ENCODE peak calls at places on chromosomes 4 and X, in ten cellular contexts. Q is transverse colon, O is breast epithelium, Y is body of pancreas, Z is thyroid gland, K is suprapubic skin, E is lower leg skin, F is endothelial cell of umbilical vein, S is IMR-90, A is heart left ventricle. B is an unnamed sample.

GRCh38 chr4:155353923-155354540 is 22.7 kb downstream of the MAP9 start:
- DNase-seq in S (peak), Q (peak), Z (peak), Y (peak), F (peak), O (no peak), E (no peak), A (peak), K (no peak), B (peak)

GRCh38 chrX:45711231-45711630 is 510.6 kb upstream of the DIPK2B start:
- DNase-seq in F (peak), O (no peak), Z (no peak), Y (no peak), E (no peak), S (peak), K (no peak), Q (no peak), A (no peak), B (no peak)

GRCh38 chr4:187357861-187358260 is 634.2 kb upstream of the FAT1 start:
- DNase-seq in O (no peak), A (no peak), F (no peak), K (no peak), E (no peak), S (no peak), Z (no peak), Y (no peak), Q (no peak), B (no peak)

GRCh38 chr4:17265653-17266052 is 246.2 kb downstream of the QDPR start:
- DNase-seq in Y (no peak), K (no peak), E (no peak), F (no peak), Q (no peak), Z (no peak), A (no peak), S (no peak), O (no peak), B (no peak)

GRCh38 chr4:138037716-138038115 is 204.4 kb downstream of the SLC7A11 start:
- DNase-seq in Z (no peak), Y (no peak), Q (no peak), F (no peak), E (no peak), S (peak), O (no peak), K (no peak), A (no peak), B (no peak)

GRCh38 chr4:94489075-94489474 is 37.3 kb downstream of the PDLIM5 start:
- DNase-seq in Z (no peak), O (no peak), K (no peak), Y (no peak), Q (no peak), S (no peak), F (no peak), A (no peak), E (no peak), B (no peak)

GRCh38 chrX:14712096-14712495 is 160.8 kb downstream of the FANCB start:
- DNase-seq in K (no peak), A (no peak), S (no peak), Q (no peak), O (no peak), E (no peak), Y (no peak), Z (no peak), F (no peak), B (peak)

GRCh38 chr4:150119492-150119891 is 41.2 kb downstream of the DCLK2 start:
- DNase-seq in O (no peak), K (no peak), Y (no peak), S (peak), Q (no peak), E (no peak), F (peak), A (no peak), Z (no peak), B (no peak)

GRCh38 chrX:24131476-24131875 is 18.1 kb upstream of the ZFX start:
- DNase-seq in K (no peak), S (peak), A (no peak), F (no peak), Y (no peak), Z (no peak), E (no peak), Q (no peak), O (no peak), B (no peak)

GRCh38 chr4:74999714-75000309 is 66.9 kb downstream of the PARM1 start:
- DNase-seq in O (no peak), F (no peak), K (no peak), Z (no peak), A (no peak), S (no peak), Q (no peak), Y (no peak), E (no peak), B (no peak)

GRCh38 chr4:147731611-147732515 is at the start of gene ARHGAP10:
- DNase-seq in O (peak), Q (peak), K (peak), A (peak), F (peak), Z (peak), S (peak), Y (peak), E (peak), B (peak)

GRCh38 chr4:24067781-24068193 is 177.9 kb upstream of the PPARGC1A start:
- DNase-seq in Y (peak), Z (peak), Q (no peak), A (peak), O (peak), K (no peak), E (no peak), F (no peak), S (peak), B (no peak)

GRCh38 chr4:113635739-113636437 is 125.7 kb downstream of the CAMK2D start:
- DNase-seq in K (no peak), O (no peak), Q (no peak), F (no peak), A (peak), Z (no peak), S (peak), Y (no peak), E (no peak), B (no peak)

GRCh38 chr4:150080335-150080734 is 2.1 kb downstream of the DCLK2 start:
- DNase-seq in Q (no peak), O (no peak), Z (no peak), Y (no peak), A (no peak), E (no peak), S (peak), F (no peak), K (no peak), B (no peak)

GRCh38 chr4:38466401-38466800 is 197.6 kb upstream of the KLF3 start:
- DNase-seq in Y (no peak), Z (no peak), Q (no peak), E (no peak), O (no peak), A (no peak), S (no peak), F (no peak), K (no peak), B (no peak)

GRCh38 chr4:178306565-178306964 is 864.3 kb upstream of the AGA start:
- DNase-seq in K (no peak), E (no peak), A (no peak), Z (no peak), F (no peak), Y (no peak), Q (no peak), S (peak), O (no peak), B (no peak)
- H3K4me3 ChIP-seq in K (no peak), E (no peak), A (no peak), Z (no peak), F (no peak), Y (no peak), Q (no peak), S (no peak), O (no peak), B (no peak)

DNA sequence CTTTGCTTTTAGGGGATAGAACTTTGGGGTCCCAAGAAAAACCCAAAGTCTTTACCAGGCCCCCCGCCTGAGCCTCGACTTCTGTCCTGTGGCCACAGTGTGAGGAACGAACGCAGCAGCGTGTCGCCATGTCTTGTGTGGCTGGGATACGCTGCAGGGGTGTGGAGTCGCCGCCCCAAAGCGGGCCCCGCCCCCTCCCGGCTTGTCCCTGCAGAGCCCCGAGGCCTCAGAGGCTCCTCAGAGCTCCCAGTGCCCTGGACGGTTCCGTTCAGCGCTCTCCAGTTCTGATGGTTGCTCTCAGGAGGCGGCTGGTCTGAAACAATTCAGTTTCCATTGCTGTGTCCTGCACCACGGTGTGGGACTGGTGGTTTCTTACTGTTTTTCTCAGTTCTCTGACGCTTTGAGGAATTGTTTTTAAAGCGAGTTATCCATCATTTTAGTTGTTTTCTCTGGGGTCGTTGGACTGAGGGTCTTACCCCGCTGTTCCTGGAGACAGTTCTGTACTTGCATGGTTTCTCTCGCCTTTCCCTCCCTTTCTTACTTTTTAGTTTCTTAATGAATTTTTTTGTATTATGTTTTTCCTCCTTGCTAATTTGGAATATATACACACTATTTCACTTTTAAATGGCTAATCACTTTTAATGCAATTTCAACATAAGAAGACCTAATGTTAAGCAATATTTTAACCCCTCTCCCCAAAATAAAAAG is 1.6 kb upstream of the IDUA start:
- DNase-seq in E (peak), S (no peak), A (peak), Y (peak), Q (peak), K (no peak), F (peak), O (no peak), Z (peak), B (peak)
- TF ChIP-seq POLR2A in E (no peak), S (no peak), A (no peak), Y (peak), Q (peak), K (no peak), F (no peak), O (no peak), Z (peak), B (no peak)

GRCh38 chr4:182179751-182180150 is 63.5 kb upstream of the TENM3 start:
- DNase-seq in A (no peak), Q (no peak), S (no peak), Y (no peak), Z (no peak), F (no peak), K (no peak), E (no peak), O (no peak), B (no peak)

GRCh38 chr4:182174979-182175378 is 68.2 kb upstream of the TENM3 start:
- DNase-seq in Z (no peak), A (no peak), S (no peak), E (no peak), O (no peak), F (no peak), Q (no peak), Y (no peak), K (no peak), B (no peak)

GRCh38 chr4:182175788-182176519 is 67.2 kb upstream of the TENM3 start:
- DNase-seq in K (no peak), F (no peak), S (peak), O (no peak), E (no peak), A (no peak), Y (no peak), Z (no peak), Q (no peak), B (no peak)

GRCh38 chr4:182177166-182177565 is 66.0 kb upstream of the TENM3 start:
- DNase-seq in O (no peak), A (no peak), Y (no peak), F (no peak), Z (no peak), E (no peak), Q (no peak), K (no peak), S (no peak), B (no peak)

DNA sequence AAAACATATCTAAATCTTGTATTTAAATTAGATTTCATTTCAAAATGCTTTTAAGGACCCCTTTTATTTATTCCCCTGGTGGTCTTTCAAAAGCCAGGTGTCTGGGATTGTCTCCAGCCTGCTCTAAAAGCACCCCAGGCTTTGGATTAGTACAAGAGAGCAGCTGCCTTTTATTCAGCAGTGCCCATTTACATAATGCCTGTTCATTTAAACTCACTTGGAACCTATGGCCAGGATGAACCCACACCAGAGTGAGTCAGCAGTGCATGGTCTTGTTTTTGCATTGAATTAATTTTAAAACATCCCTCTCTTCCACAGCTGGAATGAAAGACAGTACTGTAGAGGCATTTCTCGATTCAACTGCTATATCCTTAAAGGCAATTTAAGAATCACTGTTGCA is 64.1 kb upstream of the TENM3 start:
- DNase-seq in F (no peak), O (no peak), S (peak), E (no peak), Z (no peak), Q (no peak), Y (no peak), K (no peak), A (no peak), B (no peak)
- H3K4me3 ChIP-seq in F (no peak), O (no peak), S (no peak), E (no peak), Z (no peak), Q (no peak), Y (no peak), K (no peak), A (no peak), B (no peak)

GRCh38 chr4:1686440-1687036 is 2.4 kb upstream of the FAM53A start:
- DNase-seq in Q (no peak), E (no peak), F (no peak), Y (no peak), Z (no peak), K (no peak), S (no peak), O (no peak), A (no peak), B (no peak)

GRCh38 chr4:1691737-1692373 is 7.7 kb upstream of the FAM53A start:
- DNase-seq in Z (no peak), S (no peak), O (no peak), Y (no peak), E (no peak), Q (no peak), F (no peak), K (no peak), A (no peak), B (no peak)

GRCh38 chr4:1693131-1693896 is 9.2 kb upstream of the FAM53A start:
- DNase-seq in K (peak), E (no peak), Y (peak), F (peak), Z (peak), A (peak), S (peak), O (peak), Q (peak), B (peak)

GRCh38 chr4:1685604-1686150 is 1.6 kb upstream of the FAM53A start:
- DNase-seq in F (no peak), Q (no peak), A (no peak), Z (no peak), K (no peak), Y (no peak), O (no peak), E (no peak), S (no peak), B (no peak)

DNA sequence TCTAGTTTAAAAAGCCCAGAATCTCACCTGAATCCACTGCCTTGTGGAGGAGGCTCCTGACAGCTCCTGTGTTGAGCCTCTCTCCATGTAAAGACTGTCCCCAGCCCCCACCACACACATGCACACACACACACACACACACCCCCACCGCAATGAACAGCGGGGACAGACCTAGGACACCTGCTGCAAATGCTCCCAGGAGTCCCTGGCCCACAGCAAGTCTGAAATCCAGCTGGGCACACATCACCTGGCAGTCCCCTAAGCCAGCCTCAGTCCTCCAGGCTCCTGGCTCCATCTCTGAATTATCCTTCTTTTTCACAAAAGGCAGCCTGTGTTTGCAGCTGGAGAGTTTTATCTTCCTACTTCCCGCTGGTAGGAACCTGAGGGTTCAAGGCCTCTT is 6.6 kb upstream of the FAM53A start:
- DNase-seq in O (no peak), Z (no peak), Y (no peak), K (no peak), Q (no peak), S (no peak), A (no peak), E (no peak), F (no peak), B (no peak)
- TF ChIP-seq POLR2A in O (no peak), Z (no peak), Y (no peak), K (no peak), Q (no peak), S (no peak), A (no peak), E (no peak), F (no peak), B (no peak)